ENCODE peak calls at places on chromosome 16, in six cellular contexts. G is nephron progenitor cell; O is anterior cingulate cortex; L is stimulated activated CD4-positive, alpha-beta T cell treated with anti-CD3 and anti-CD28 coated beads, Interleukin-12 subunit alpha, Interleukin-12 subunit beta, amount 100 ng/mL, for 48 hours; B is adrenal gland; X is T-helper 2 cell. N is an unnamed sample.

GRCh38 chr16:64627781-64628180 is 494.1 kb downstream of the CDH11 start:
- DNase-seq in B (no peak), O (peak), L (no peak), X (no peak), G (no peak), N (no peak)

GRCh38 chr16:4081577-4082021 is 34.6 kb downstream of the ADCY9 start:
- DNase-seq in X (no peak), B (no peak), L (peak), O (peak), G (no peak), N (no peak)

GRCh38 chr16:66220766-66221165 is 145.7 kb upstream of the CDH5 start:
- DNase-seq in O (no peak), G (no peak), L (no peak), B (no peak), X (no peak), N (no peak)

GRCh38 chr16:86528061-86528929 is 18.0 kb downstream of the FOXF1 start:
- DNase-seq in X (no peak), G (no peak), B (no peak), O (no peak), L (no peak), N (no peak)

GRCh38 chr16:20675488-20676267 is 21.8 kb downstream of the ACSM1 start:
- DNase-seq in O (no peak), L (no peak), G (no peak), B (no peak), X (no peak), N (peak)

GRCh38 chr16:85613609-85614337 is 651 bp downstream of the GSE1 start:
- DNase-seq in X (no peak), O (peak), G (peak), B (no peak), L (no peak), N (peak)

GRCh38 chr16:11538880-11539279 is 47.8 kb downstream of the LITAF start:
- DNase-seq in O (no peak), L (no peak), X (no peak), B (no peak), G (no peak), N (no peak)

GRCh38 chr16:89132194-89133005 is 38.7 kb downstream of the ACSF3 start:
- DNase-seq in O (no peak), G (no peak), B (no peak), X (no peak), L (no peak), N (no peak)

GRCh38 chr16:23590181-23590580 is 5.9 kb downstream of the NDUFAB1 start:
- DNase-seq in O (no peak), L (no peak), X (no peak), B (no peak), G (no peak), N (no peak)